ENCODE peak calls at places on chromosomes 5 and 9, in nine cellular contexts. K is CD8-positive, alpha-beta T cell; F is osteoblast; Y is type B pancreatic cell; C is bronchial epithelial cell; V is cardiac fibroblast; E is left ventricle myocardium inferior; X is colonic mucosa; M is GM20000. Z is an unnamed sample.

GRCh38 chr5:106862450-106863193 is 808.1 kb downstream of the EFNA5 start:
- DNase-seq in K (no peak), F (no peak), Y (no peak), C (peak; percentile 33), V (peak; percentile 8), E (no peak), X (no peak), M (no peak), Z (no peak)

GRCh38 chr9:100515578-100516494 is 42.9 kb downstream of the TMEFF1 start:
- DNase-seq in K (no peak), F (no peak), Y (no peak), C (peak; percentile 29), V (peak; percentile 6), E (no peak), X (no peak), M (no peak), Z (no peak)

GRCh38 chr5:132101385-132101880 is 27.8 kb downstream of the CSF2 start:
- DNase-seq in K (no peak), F (no peak), Y (no peak), C (no peak), V (no peak), E (no peak), X (no peak), M (no peak), Z (no peak)

GRCh38 chr5:178576591-178577351 is 13.4 kb downstream of the COL23A1 start:
- DNase-seq in K (no peak), F (no peak), Y (peak; percentile 71), C (no peak), V (no peak), E (no peak), X (no peak), M (no peak), Z (no peak)

GRCh38 chr9:116377179-116377790 is 223.7 kb downstream of the PAPPA start:
- DNase-seq in K (no peak), F (peak; percentile 95), Y (no peak), C (peak; percentile 91), V (peak; percentile 68), E (no peak), X (no peak), M (no peak), Z (peak; percentile 72)

GRCh38 chr5:177431317-177432142 is 5.1 kb downstream of the GRK6 start:
- DNase-seq in K (peak; percentile 59), F (peak; percentile 75), Y (no peak), C (no peak), V (no peak), E (peak; percentile 36), X (no peak), M (peak; percentile 72), Z (no peak)

GRCh38 chr9:17082343-17082742 is 52.5 kb upstream of the CNTLN start:
- DNase-seq in K (no peak), F (peak; percentile 71), Y (no peak), C (no peak), V (peak; percentile 51), E (no peak), X (no peak), M (no peak), Z (no peak)

GRCh38 chr5:178940569-178941360 is at the start of gene ZNF454:
- DNase-seq in K (no peak), F (peak; percentile 99), Y (no peak), C (peak; percentile 78), V (peak; percentile 97), E (peak; percentile 93), X (peak; percentile 90), M (no peak), Z (no peak)

DNA sequence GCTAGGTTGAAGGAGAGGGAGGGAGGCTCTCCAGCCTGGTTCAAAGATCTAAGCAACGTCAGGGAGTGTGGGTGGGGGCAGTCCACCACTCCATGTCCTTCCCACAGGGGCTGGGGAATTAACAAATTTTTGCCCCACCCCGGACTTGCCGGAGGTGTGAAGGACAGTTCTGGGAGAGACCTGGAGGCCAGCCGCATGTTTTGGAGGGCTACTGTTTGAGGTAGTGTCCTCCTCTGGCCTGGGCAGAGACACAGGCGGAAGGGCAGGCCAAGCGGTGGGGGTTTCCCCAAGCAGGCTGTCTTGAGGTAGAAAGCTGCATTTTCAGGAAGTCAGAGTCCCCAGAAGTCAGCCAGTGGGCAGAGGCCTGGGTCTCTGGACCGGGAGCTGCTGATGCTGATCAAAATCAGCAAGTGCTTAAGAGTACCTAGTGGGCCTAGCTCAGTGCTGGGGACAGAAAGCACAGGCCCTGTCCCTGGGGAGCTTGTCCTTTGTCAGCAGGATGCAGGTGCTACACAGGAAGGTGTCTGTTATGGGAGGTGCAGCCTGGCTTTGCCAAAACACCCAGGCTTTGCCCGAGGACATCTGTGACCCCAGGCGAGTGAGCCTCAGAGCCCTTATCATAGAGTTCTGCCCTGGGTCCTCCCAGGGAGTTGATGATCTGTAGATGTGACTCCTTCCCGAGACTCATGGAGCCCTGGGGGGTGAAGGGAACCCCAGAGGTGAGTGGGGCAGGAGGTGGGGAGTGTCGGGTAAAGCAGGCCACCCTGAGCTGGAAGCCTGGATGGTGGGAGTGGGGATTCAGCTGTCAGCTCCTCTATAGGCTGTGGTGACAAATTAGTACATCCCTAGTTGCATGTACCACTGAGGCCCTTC is 18.6 kb downstream of the JADE2 start:
- DNase-seq in K (no peak), F (peak; percentile 53), Y (no peak), C (no peak), V (no peak), E (peak; percentile 15), X (no peak), M (peak; percentile 75), Z (no peak)
- TF ChIP-seq CTCF in K (no peak), F (no peak), Y (no peak), C (no peak), V (no peak), E (no peak), X (no peak), M (no peak), Z (no peak)

GRCh38 chr5:143720689-143721088 is 91.3 kb upstream of the HMHB1 start:
- DNase-seq in K (no peak), F (no peak), Y (no peak), C (no peak), V (no peak), E (no peak), X (no peak), M (no peak), Z (no peak)

GRCh38 chr5:143713331-143714032 is 98.5 kb upstream of the HMHB1 start:
- DNase-seq in K (no peak), F (no peak), Y (no peak), C (no peak), V (peak; percentile 76), E (no peak), X (no peak), M (no peak), Z (no peak)

GRCh38 chr5:143716856-143717255 is 95.1 kb upstream of the HMHB1 start:
- DNase-seq in K (no peak), F (no peak), Y (no peak), C (no peak), V (no peak), E (no peak), X (no peak), M (no peak), Z (no peak)

GRCh38 chr5:143714629-143715028 is 97.3 kb upstream of the HMHB1 start:
- DNase-seq in K (no peak), F (no peak), Y (no peak), C (peak; percentile 46), V (no peak), E (no peak), X (no peak), M (peak; percentile 8), Z (no peak)

GRCh38 chr5:143717400-143717799 is 94.6 kb upstream of the HMHB1 start:
- DNase-seq in K (no peak), F (peak; percentile 81), Y (no peak), C (peak; percentile 86), V (peak; percentile 90), E (no peak), X (no peak), M (no peak), Z (peak; percentile 26)
- TF ChIP-seq CTCF in K (no peak), F (peak; percentile 14), Y (peak; percentile 46), C (no peak), V (peak; percentile 42), E (peak; percentile 44), X (no peak), M (no peak), Z (no peak)

GRCh38 chr9:4922730-4923129 is 62.3 kb upstream of the JAK2 start:
- DNase-seq in K (no peak), F (no peak), Y (no peak), C (no peak), V (no peak), E (no peak), X (no peak), M (no peak), Z (no peak)

GRCh38 chr9:4926239-4926638 is 58.8 kb upstream of the JAK2 start:
- DNase-seq in K (no peak), F (no peak), Y (no peak), C (no peak), V (no peak), E (no peak), X (no peak), M (no peak), Z (no peak)

GRCh38 chr9:4923141-4923540 is 61.9 kb upstream of the JAK2 start:
- DNase-seq in K (no peak), F (no peak), Y (no peak), C (no peak), V (no peak), E (no peak), X (no peak), M (no peak), Z (no peak)

GRCh38 chr9:4922101-4922500 is 63.0 kb upstream of the JAK2 start:
- DNase-seq in K (no peak), F (no peak), Y (no peak), C (peak; percentile 86), V (no peak), E (no peak), X (no peak), M (no peak), Z (no peak)

DNA sequence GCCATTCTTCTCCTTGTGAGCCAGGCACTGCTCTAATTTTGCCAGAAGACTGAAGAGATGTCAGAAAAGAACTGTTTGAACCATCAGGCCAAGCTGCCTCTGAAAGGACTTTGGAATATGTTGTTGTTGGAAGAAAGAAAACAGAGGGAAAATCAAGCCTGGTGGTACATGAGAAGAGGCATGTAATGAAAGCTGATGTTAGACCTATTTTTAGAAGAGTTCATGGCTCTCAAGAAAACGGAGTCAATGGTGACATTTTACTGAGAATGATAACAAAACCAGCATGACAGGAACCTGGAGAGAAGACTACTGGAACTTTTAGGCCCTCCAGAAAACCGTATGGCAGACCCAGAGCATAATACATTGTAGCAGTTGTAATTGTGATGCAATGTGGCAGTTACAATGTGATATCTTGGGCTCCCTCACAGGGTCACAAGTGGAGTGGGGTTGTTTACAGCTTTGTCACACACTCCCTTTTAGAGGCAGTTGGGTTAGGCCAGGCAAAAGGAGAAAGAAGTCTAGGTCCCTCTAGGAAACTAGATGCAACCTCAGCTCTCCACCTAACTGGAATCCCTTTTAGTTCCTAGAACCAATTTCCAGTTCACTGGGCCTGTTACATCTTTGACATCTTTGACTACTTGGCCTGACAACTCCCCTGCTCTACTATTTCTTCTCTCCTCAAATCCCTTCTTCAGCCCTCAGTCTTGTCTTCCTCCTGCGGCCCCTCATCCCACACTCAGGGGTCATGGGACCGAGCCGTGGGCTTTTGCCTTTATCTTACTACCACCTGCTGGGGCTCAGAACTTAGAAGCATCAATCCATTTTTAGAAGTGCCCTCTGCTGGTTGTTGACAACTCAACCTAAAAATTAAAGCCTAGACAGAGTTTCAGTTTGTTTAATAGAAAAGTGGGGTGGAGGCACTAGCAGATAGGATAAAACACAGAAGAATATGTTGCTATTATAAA is 61.2 kb upstream of the JAK2 start:
- DNase-seq in K (no peak), F (no peak), Y (no peak), C (peak; percentile 45), V (peak; percentile 53), E (no peak), X (no peak), M (peak; percentile 63), Z (peak; percentile 1)
- TF ChIP-seq CTCF in K (peak; percentile 37), F (peak; percentile 62), Y (peak; percentile 37), C (peak; percentile 38), V (peak; percentile 41), E (peak; percentile 40), X (peak; percentile 23), M (peak; percentile 18), Z (no peak)

DNA sequence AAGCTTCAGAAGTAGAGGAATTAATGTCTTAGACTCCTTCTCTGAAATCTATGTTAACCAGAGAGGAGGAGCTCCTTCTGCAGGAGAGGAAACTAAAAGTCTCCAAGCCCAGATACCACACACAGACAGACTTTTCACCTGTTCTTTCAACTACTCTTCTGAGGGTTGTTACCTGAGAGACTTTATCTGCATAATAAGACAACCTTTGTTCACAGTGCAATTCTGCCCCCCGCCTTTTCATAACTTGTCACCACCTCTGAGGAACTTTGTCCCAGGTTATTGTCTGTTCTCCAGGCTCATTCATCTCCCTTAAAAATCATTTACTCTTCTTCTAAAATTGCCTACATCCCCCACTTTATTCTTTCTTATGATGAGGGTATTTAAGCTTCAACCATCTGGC is 9.4 kb upstream of the GALNT10 start:
- DNase-seq in K (no peak), F (no peak), Y (no peak), C (no peak), V (no peak), E (no peak), X (peak; percentile 33), M (no peak), Z (no peak)
- TF ChIP-seq CTCF in K (no peak), F (no peak), Y (no peak), C (no peak), V (no peak), E (no peak), X (no peak), M (no peak), Z (no peak)

Z was measured in RWPE1.